ENCODE peak calls at places on chromosomes 1 and 21, in eight cellular contexts. Z is T47D; B is osteocyte; E is dorsolateral prefrontal cortex; Q is NCI-H2081; J is CD4-positive, CD25-positive, alpha-beta regulatory T cell; G is type B pancreatic cell; Y is OCI-LY7. P is an unnamed sample.

GRCh38 chr21:41767606-41768370 is 936 bp upstream of the RIPK4 start:
- DNase-seq in B (no peak), Y (no peak), J (no peak), G (no peak), E (peak), Z (no peak), Q (no peak), P (no peak)

GRCh38 chr1:110307239-110307974 is 31.8 kb upstream of the RBM15 start:
- DNase-seq in J (no peak), Y (no peak), Q (no peak), B (no peak), G (no peak), E (no peak), Z (no peak), P (no peak)

GRCh38 chr1:174965006-174965971 is 34.5 kb upstream of the CACYBP start:
- DNase-seq in Q (no peak), J (peak), Z (peak), Y (peak), E (no peak), G (no peak), B (no peak), P (no peak)

GRCh38 chr1:245363821-245364220 is 209.0 kb downstream of the KIF26B start:
- DNase-seq in G (no peak), B (no peak), Z (peak), Y (no peak), Q (no peak), J (no peak), E (no peak), P (no peak)

GRCh38 chr1:117366281-117366981 is 818 bp upstream of the MAN1A2 start:
- DNase-seq in E (peak), Z (peak), Y (peak), J (peak), G (peak), B (peak), Q (peak), P (peak)

GRCh38 chr21:45592208-45592619 is 50.0 kb upstream of the SLC19A1 start:
- DNase-seq in Q (no peak), J (peak), E (no peak), Z (peak), B (no peak), G (no peak), Y (peak), P (no peak)

GRCh38 chr1:227779021-227779441 is 36.4 kb upstream of the PRSS38 start:
- DNase-seq in B (peak), G (peak), Y (no peak), E (no peak), J (no peak), Z (no peak), Q (no peak), P (no peak)

GRCh38 chr1:214976665-214977064 is 105.9 kb upstream of the KCNK2 start:
- DNase-seq in Q (no peak), Z (no peak), J (no peak), Y (no peak), E (no peak), B (no peak), G (no peak), P (no peak)

GRCh38 chr1:20849100-20849499 is 62.0 kb upstream of the HP1BP3 start:
- DNase-seq in G (no peak), Q (no peak), B (no peak), Y (no peak), J (no peak), Z (no peak), E (no peak), P (no peak)

GRCh38 chr1:15656464-15656863 is 27.7 kb upstream of the PLEKHM2 start:
- DNase-seq in Y (no peak), E (no peak), J (no peak), B (no peak), Z (no peak), G (no peak), Q (no peak), P (no peak)

GRCh38 chr1:2302292-2302925 is 74.3 kb downstream of the SKI start:
- DNase-seq in Z (no peak), J (no peak), G (no peak), E (no peak), B (no peak), Q (no peak), Y (no peak), P (no peak)

GRCh38 chr1:151819951-151820623 is 11.5 kb downstream of the RORC start:
- DNase-seq in Y (no peak), E (no peak), B (no peak), Z (no peak), J (no peak), Q (no peak), G (no peak), P (peak)

GRCh38 chr1:18333220-18333619 is 147.5 kb upstream of the KLHDC7A start:
- DNase-seq in J (no peak), Z (no peak), Y (no peak), B (no peak), G (no peak), E (no peak), Q (no peak), P (no peak)